ENCODE peak calls at places on chromosomes 6 and 20, in five cellular contexts. G is lung, X is testis, Z is amniotic stem cell, T is left cardiac atrium. J is an unnamed sample.

GRCh38 chr6:134379086-134379485 is 61.2 kb upstream of the SGK1 start:
- DNase-seq in G (peak), X (peak), Z (no peak), T (no peak), J (no peak)

GRCh38 chr20:52247548-52247947 is 56.0 kb upstream of the ZFP64 start:
- DNase-seq in G (no peak), X (no peak), Z (no peak), T (no peak), J (no peak)

GRCh38 chr20:39849664-39850063 is 839.4 kb downstream of the MAFB start:
- DNase-seq in G (peak), X (peak), Z (peak), T (peak), J (no peak)

GRCh38 chr20:12153616-12154015 is 235.9 kb downstream of the BTBD3 start:
- DNase-seq in G (no peak), X (no peak), Z (no peak), T (no peak), J (no peak)

GRCh38 chr20:38141154-38141888 is 23.7 kb downstream of the TGM2 start:
- DNase-seq in G (no peak), X (no peak), Z (no peak), T (peak), J (no peak)

GRCh38 chr6:138970856-138971425 is 17.1 kb downstream of the REPS1 start:
- DNase-seq in G (no peak), X (no peak), Z (peak), T (peak), J (no peak)

GRCh38 chr6:30615219-30615957 is 1.7 kb downstream of the PPP1R10 start:
- DNase-seq in G (peak), X (no peak), Z (peak), T (no peak), J (peak)

GRCh38 chr6:82022614-82023102 is 224.9 kb downstream of the IBTK start:
- DNase-seq in G (no peak), X (no peak), Z (peak), T (no peak), J (no peak)

GRCh38 chr6:24584390-24584735 is 61.6 kb downstream of the KIAA0319 start:
- DNase-seq in G (no peak), X (no peak), Z (no peak), T (no peak), J (no peak)

GRCh38 chr6:110462884-110463481 is 13.4 kb downstream of the SLC22A16 start:
- DNase-seq in G (no peak), X (no peak), Z (no peak), T (no peak), J (no peak)

GRCh38 chr20:10225439-10226080 is 6.9 kb downstream of the SNAP25 start:
- DNase-seq in G (no peak), X (no peak), Z (no peak), T (no peak), J (peak)

GRCh38 chr6:102619585-102619984 is 1226.1 kb downstream of the GRIK2 start:
- DNase-seq in G (no peak), X (no peak), Z (peak), T (no peak), J (peak)

GRCh38 chr6:72999995-73000394 is 225.3 kb downstream of the KHDC1L start:
- DNase-seq in G (no peak), X (no peak), Z (no peak), T (no peak), J (no peak)

GRCh38 chr20:3802524-3803239 is 6.6 kb downstream of the CDC25B start:
- DNase-seq in G (no peak), X (no peak), Z (no peak), T (no peak), J (no peak)

GRCh38 chr6:14841901-14842421 is 403.9 kb upstream of the JARID2 start:
- DNase-seq in G (no peak), X (no peak), Z (peak), T (no peak), J (no peak)

GRCh38 chr6:122623279-122623678 is 13.1 kb downstream of the PKIB start:
- DNase-seq in G (no peak), X (no peak), Z (no peak), T (no peak), J (no peak)

GRCh38 chr6:82178759-82179112 is 68.8 kb downstream of the IBTK start:
- DNase-seq in G (no peak), X (no peak), Z (no peak), T (no peak), J (no peak)

GRCh38 chr6:13304101-13304500 is 24.2 kb downstream of the TBC1D7 start:
- DNase-seq in G (peak), X (no peak), Z (no peak), T (no peak), J (no peak)

GRCh38 chr20:64239449-64240242 is 15.9 kb upstream of the PCMTD2 start:
- DNase-seq in G (no peak), X (no peak), Z (no peak), T (peak), J (no peak)

GRCh38 chr6:123295672-123296071 is 299.6 kb downstream of the CLVS2 start:
- DNase-seq in G (no peak), X (no peak), Z (no peak), T (no peak), J (no peak)

GRCh38 chr6:44921787-44922186 is 406.3 kb upstream of the RUNX2 start:
- DNase-seq in G (peak), X (no peak), Z (no peak), T (no peak), J (no peak)